ENCODE peak calls at places on chromosomes 2 and 18, in four cellular contexts. F is upper lobe of right lung, Q is SK-N-SH, J is neural progenitor cell. O is an unnamed sample.
A peak's percentile ranks its signal among the peaks of the same experiment; 100 is the strongest.

GRCh38 chr2:132582360-132582759 is 87.6 kb downstream of the LYPD1 start:
- DNase-seq in F (no peak), Q (no peak), J (no peak), O (no peak)

GRCh38 chr2:112623913-112624777 is 21.6 kb upstream of the SLC20A1 start:
- DNase-seq in F (peak; percentile 62), Q (no peak), J (no peak), O (peak; percentile 45)

GRCh38 chr18:62335494-62335893 is 10.4 kb downstream of the TNFRSF11A start:
- DNase-seq in F (no peak), Q (no peak), J (no peak), O (no peak)

GRCh38 chr2:9258953-9259399 is 52.4 kb downstream of the ASAP2 start:
- DNase-seq in F (no peak), Q (no peak), J (no peak), O (no peak)

GRCh38 chr2:205947621-205948495 is 138.1 kb downstream of the INO80D start:
- DNase-seq in F (no peak), Q (peak; percentile 79), J (peak; percentile 77), O (peak; percentile 37)

GRCh38 chr18:62420513-62421209 is 95.6 kb downstream of the TNFRSF11A start:
- DNase-seq in F (no peak), Q (no peak), J (no peak), O (peak; percentile 51)

GRCh38 chr18:77145364-77145901 is 12.8 kb upstream of the MBP start:
- DNase-seq in F (peak; percentile 52), Q (no peak), J (no peak), O (no peak)

GRCh38 chr2:40283111-40283909 is 168.6 kb downstream of the SLC8A1 start:
- DNase-seq in F (no peak), Q (no peak), J (no peak), O (no peak)

GRCh38 chr2:176067587-176068002 is 16.2 kb downstream of the EVX2 start:
- DNase-seq in F (no peak), Q (no peak), J (peak; percentile 45), O (no peak)

GRCh38 chr2:202632682-202633081 is 2.1 kb upstream of the FAM117B start:
- DNase-seq in F (no peak), Q (peak; percentile 20), J (no peak), O (no peak)

GRCh38 chr2:215716971-215717370 is 281.1 kb upstream of the FN1 start:
- DNase-seq in F (no peak), Q (no peak), J (no peak), O (no peak)

GRCh38 chr2:72012886-72013574 is 134.6 kb downstream of the CYP26B1 start:
- DNase-seq in F (peak; percentile 45), Q (peak; percentile 67), J (no peak), O (no peak)

GRCh38 chr18:59041819-59042476 is 97.7 kb upstream of the SEC11C start:
- DNase-seq in F (no peak), Q (no peak), J (no peak), O (no peak)

GRCh38 chr2:127106457-127106997 is 427 bp downstream of the BIN1 start:
- DNase-seq in F (peak; percentile 73), Q (peak; percentile 75), J (peak; percentile 47), O (no peak)

GRCh38 chr2:70902067-70902442 is 33.6 kb upstream of the ATP6V1B1 start:
- DNase-seq in F (no peak), Q (peak; percentile 64), J (no peak), O (no peak)

GRCh38 chr2:20568501-20569463 is 82.1 kb downstream of the HS1BP3 start:
- DNase-seq in F (peak; percentile 47), Q (no peak), J (no peak), O (no peak)

GRCh38 chr18:49861659-49862058 is 48.3 kb upstream of the ACAA2 start:
- DNase-seq in F (no peak), Q (no peak), J (peak; percentile 16), O (no peak)

GRCh38 chr2:41965886-41966285 is 81.9 kb upstream of the PKDCC start:
- DNase-seq in F (no peak), Q (no peak), J (no peak), O (no peak)

GRCh38 chr2:189534854-189535253 is 45.7 kb downstream of the SLC40A1 start:
- DNase-seq in F (no peak), Q (no peak), J (no peak), O (no peak)

GRCh38 chr2:150485871-150486538 is 1.5 kb downstream of the RND3 start:
- DNase-seq in F (peak; percentile 84), Q (peak; percentile 71), J (peak; percentile 70), O (no peak)

GRCh38 chr18:73663581-73663980 is 484.1 kb downstream of the FBXO15 start:
- DNase-seq in F (no peak), Q (no peak), J (no peak), O (no peak)

GRCh38 chr18:48571619-48572384 is 33.0 kb downstream of the CTIF start:
- DNase-seq in F (no peak), Q (no peak), J (no peak), O (no peak)

GRCh38 chr2:46669996-46670793 is 190.8 kb downstream of the TMEM247 start:
- DNase-seq in F (no peak), Q (no peak), J (no peak), O (no peak)

GRCh38 chr18:907171-907879 is 2.7 kb downstream of the ADCYAP1 start:
- DNase-seq in F (peak; percentile 61), Q (peak; percentile 49), J (peak; percentile 72), O (no peak)

GRCh38 chr2:72062336-72062735 is 85.3 kb downstream of the CYP26B1 start:
- DNase-seq in F (no peak), Q (no peak), J (no peak), O (no peak)

GRCh38 chr2:206526416-206526815 is 83.1 kb downstream of the ADAM23 start:
- DNase-seq in F (no peak), Q (no peak), J (no peak), O (no peak)

GRCh38 chr18:41464278-41464677 is 490.8 kb upstream of the PIK3C3 start:
- DNase-seq in F (no peak), Q (no peak), J (no peak), O (no peak)

GRCh38 chr18:58466636-58467205 is 162.2 kb downstream of the ALPK2 start:
- DNase-seq in F (no peak), Q (no peak), J (no peak), O (no peak)

GRCh38 chr2:227703961-227704360 is 13.9 kb downstream of the SLC19A3 start:
- DNase-seq in F (no peak), Q (no peak), J (no peak), O (no peak)

GRCh38 chr18:68679531-68679930 is 35.4 kb downstream of the TMX3 start:
- DNase-seq in F (no peak), Q (no peak), J (no peak), O (no peak)

GRCh38 chr2:120986898-120987650 is 251.4 kb downstream of the GLI2 start:
- DNase-seq in F (no peak), Q (peak; percentile 8), J (no peak), O (no peak)

GRCh38 chr18:2570772-2571199 is 519 bp downstream of the METTL4 start:
- DNase-seq in F (peak; percentile 87), Q (peak; percentile 77), J (peak; percentile 84), O (peak; percentile 38)

GRCh38 chr18:37565985-37566478 is 434 bp upstream of the CELF4 start:
- DNase-seq in F (peak; percentile 69), Q (peak; percentile 95), J (peak; percentile 86), O (no peak)

GRCh38 chr18:43719264-43719795 is 442.0 kb upstream of the SYT4 start:
- DNase-seq in F (no peak), Q (no peak), J (no peak), O (no peak)

DNA sequence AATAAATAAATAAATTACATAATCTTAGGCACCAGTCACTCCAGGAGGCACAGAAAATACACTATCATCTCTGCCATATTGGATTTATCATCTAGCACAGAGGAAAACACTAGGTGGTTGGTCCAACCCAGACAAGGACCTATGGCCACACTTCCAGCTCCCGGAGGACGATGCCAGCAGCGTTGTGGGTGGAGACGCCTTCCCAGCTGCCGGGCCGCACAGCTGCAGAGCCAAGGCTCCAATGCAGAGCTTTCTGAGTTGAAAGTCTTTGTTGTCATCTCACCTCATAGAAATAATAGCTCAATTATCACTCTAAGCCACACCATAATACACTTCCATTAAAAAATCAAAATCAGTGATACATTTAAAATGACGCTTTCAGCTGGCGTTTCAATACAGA is 457.1 kb upstream of the SALL3 start:
- DNase-seq in F (no peak), Q (no peak), J (no peak), O (no peak)
- H3K9me3 ChIP-seq in F (no peaks in the 10 kb centered on the region), Q (no peaks in the 10 kb centered on the region), J (no peaks in the 10 kb centered on the region), O (no peaks in the 10 kb centered on the region)

GRCh38 chr2:179240481-179241451 is 23.9 kb downstream of the SESTD1 start:
- DNase-seq in F (no peak), Q (no peak), J (no peak), O (no peak)

GRCh38 chr2:179239838-179240237 is 24.8 kb downstream of the SESTD1 start:
- DNase-seq in F (no peak), Q (no peak), J (no peak), O (no peak)

GRCh38 chr2:179247318-179248023 is 17.2 kb downstream of the SESTD1 start:
- DNase-seq in F (no peak), Q (no peak), J (no peak), O (no peak)

GRCh38 chr2:179239194-179239593 is 25.4 kb downstream of the SESTD1 start:
- DNase-seq in F (no peak), Q (no peak), J (no peak), O (no peak)

GRCh38 chr2:179243046-179243445 is 21.6 kb downstream of the SESTD1 start:
- DNase-seq in F (no peak), Q (no peak), J (no peak), O (no peak)
- H3K9me3 ChIP-seq in F (no peaks in the 10 kb centered on the region), Q (no peaks in the 10 kb centered on the region), J (no peaks in the 10 kb centered on the region), O (no peaks in the 10 kb centered on the region)

GRCh38 chr2:152419944-152420813 is 85.2 kb downstream of the FMNL2 start:
- DNase-seq in F (no peak), Q (no peak), J (no peak), O (no peak)

GRCh38 chr2:152421521-152422367 is 86.8 kb downstream of the FMNL2 start:
- DNase-seq in F (no peak), Q (peak; percentile 41), J (no peak), O (no peak)

GRCh38 chr2:152415811-152416210 is 80.8 kb downstream of the FMNL2 start:
- DNase-seq in F (no peak), Q (no peak), J (no peak), O (no peak)

GRCh38 chr2:152420923-152421322 is 85.9 kb downstream of the FMNL2 start:
- DNase-seq in F (no peak), Q (no peak), J (no peak), O (no peak)

DNA sequence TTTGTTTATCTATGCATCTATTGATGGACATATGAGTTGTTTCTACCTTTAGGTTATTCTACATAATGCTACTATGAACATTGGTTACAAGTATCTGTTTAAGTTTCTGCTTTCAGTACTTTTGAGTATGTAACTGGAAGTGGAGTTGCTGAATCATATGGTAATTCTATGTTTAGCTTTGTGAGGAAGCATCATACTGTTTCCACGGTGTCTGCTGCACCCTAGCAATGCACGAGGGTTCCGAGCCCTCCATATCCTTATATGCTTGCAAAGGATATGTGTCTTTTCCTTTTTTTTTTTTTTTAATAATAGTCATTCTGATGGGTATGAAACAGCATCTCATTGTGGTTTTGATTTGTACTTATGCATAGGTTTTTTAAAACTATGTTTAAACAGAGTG is 83.7 kb downstream of the FMNL2 start:
- DNase-seq in F (no peak), Q (no peak), J (no peak), O (no peak)
- H3K9me3 ChIP-seq in F (no peaks in the 10 kb centered on the region), Q (no peaks in the 10 kb centered on the region), J (no peaks in the 10 kb centered on the region), O (no peaks in the 10 kb centered on the region)

DNA sequence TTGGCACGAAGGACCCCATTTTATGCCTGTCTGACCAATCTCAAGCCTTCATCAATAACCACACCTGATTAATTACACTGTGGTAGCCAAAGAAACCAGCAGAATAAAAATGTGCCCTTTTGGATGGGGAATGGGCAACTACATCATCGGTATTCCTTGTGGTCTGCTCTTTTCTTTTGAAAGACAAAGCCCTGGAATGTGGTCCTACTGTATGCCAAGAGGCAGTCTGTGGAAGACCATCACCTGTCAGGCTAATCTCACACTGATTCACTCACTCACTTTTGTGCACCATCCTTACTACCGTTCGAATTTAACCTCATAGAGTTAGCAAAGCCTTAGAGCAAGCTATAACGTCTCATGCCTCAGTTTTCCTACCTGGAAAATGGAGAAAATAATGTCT is 275.2 kb upstream of the LRRTM1 start:
- DNase-seq in F (no peak), Q (no peak), J (peak; percentile 5), O (no peak)
- H3K9me3 ChIP-seq in F (no peaks in the 10 kb centered on the region), Q (no peaks in the 10 kb centered on the region), J (no peaks in the 10 kb centered on the region), O (no peaks in the 10 kb centered on the region)